ENCODE peak calls at places on chromosomes 13 and 19, in six cellular contexts. A, I, L, S, T and W are unnamed samples.

GRCh38 chr19:5985098-5985783 is 7.3 kb upstream of the RANBP3 start:
- DNase-seq in A (no peak), I (no peak), L (no peak), S (no peak), T (no peak), W (no peak)

GRCh38 chr19:768424-768823 is 17.5 kb downstream of the MISP start:
- DNase-seq in A (no peak), I (peak; percentile 45), L (no peak), S (no peak), T (no peak), W (no peak)

GRCh38 chr13:52001120-52001731 is 10.0 kb downstream of the ATP7B start:
- DNase-seq in A (peak; percentile 75), I (no peak), L (no peak), S (no peak), T (no peak), W (peak; percentile 69)

GRCh38 chr13:38905861-38906260 is 84.8 kb downstream of the STOML3 start:
- DNase-seq in A (no peak), I (no peak), L (no peak), S (no peak), T (no peak), W (no peak)

GRCh38 chr13:33611016-33611805 is 206.7 kb upstream of the RFC3 start:
- DNase-seq in A (no peak), I (no peak), L (no peak), S (no peak), T (peak; percentile 62), W (peak; percentile 23)

GRCh38 chr19:33067121-33067520 is 2.4 kb upstream of the RHPN2 start:
- DNase-seq in A (no peak), I (no peak), L (no peak), S (no peak), T (no peak), W (no peak)

GRCh38 chr19:13712767-13713201 is 51.5 kb upstream of the MRI1 start:
- DNase-seq in A (no peak), I (no peak), L (no peak), S (no peak), T (no peak), W (no peak)

GRCh38 chr19:56690668-56691067 is 19.1 kb upstream of the ZNF835 start:
- DNase-seq in A (no peak), I (no peak), L (no peak), S (no peak), T (no peak), W (no peak)

GRCh38 chr13:75796825-75797224 is 160.7 kb downstream of the LMO7 start:
- DNase-seq in A (no peak), I (no peak), L (no peak), S (no peak), T (no peak), W (no peak)

GRCh38 chr19:1746401-1747284 is 6.7 kb upstream of the ONECUT3 start:
- DNase-seq in A (no peak), I (no peak), L (no peak), S (no peak), T (no peak), W (peak; percentile 79)

GRCh38 chr19:39196860-39197562 is at the start of gene NCCRP1:
- DNase-seq in A (no peak), I (no peak), L (peak; percentile 24), S (peak; percentile 83), T (no peak), W (peak; percentile 90)

GRCh38 chr19:45693168-45693788 is 812 bp downstream of the QPCTL start:
- DNase-seq in A (peak; percentile 81), I (no peak), L (peak; percentile 81), S (peak; percentile 89), T (peak; percentile 82), W (peak; percentile 91)

GRCh38 chr13:95067303-95067702 is 233.9 kb downstream of the ABCC4 start:
- DNase-seq in A (no peak), I (no peak), L (no peak), S (no peak), T (no peak), W (no peak)

GRCh38 chr13:89880201-89880600 is 1467.3 kb upstream of the MIR17HG start:
- DNase-seq in A (no peak), I (no peak), L (no peak), S (peak; percentile 9), T (no peak), W (no peak)

GRCh38 chr19:11505504-11506100 is at the start of gene ZNF653:
- DNase-seq in A (peak; percentile 99), I (no peak), L (peak; percentile 95), S (peak; percentile 98), T (peak; percentile 93), W (peak; percentile 98)

GRCh38 chr19:34824686-34825085 is 51.7 kb upstream of the ZNF599 start:
- DNase-seq in A (no peak), I (no peak), L (no peak), S (no peak), T (no peak), W (no peak)

GRCh38 chr19:36213793-36214387 is 575 bp downstream of the ZNF565 start:
- DNase-seq in A (no peak), I (no peak), L (peak; percentile 16), S (no peak), T (peak; percentile 33), W (no peak)

DNA sequence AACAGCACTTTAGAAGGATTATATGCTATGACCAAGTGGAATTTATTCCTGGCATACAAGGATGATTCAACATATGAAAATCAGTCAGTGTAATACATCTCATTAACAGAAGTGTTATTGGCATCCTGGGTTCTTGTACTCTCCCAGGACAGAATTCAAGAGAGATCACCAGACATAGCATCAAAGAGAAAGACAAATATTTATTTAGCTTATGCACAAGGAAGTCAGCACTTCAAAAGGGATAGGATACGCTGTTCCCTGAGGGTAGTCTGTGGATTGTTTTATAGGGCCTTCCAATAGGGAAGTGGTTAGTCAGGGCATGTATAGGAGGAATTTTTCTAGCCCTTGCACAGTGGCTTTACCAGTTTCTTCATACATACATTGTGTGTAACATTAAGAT is 1238.0 kb downstream of the PCDH17 start:
- DNase-seq in A (no peak), I (no peak), L (no peak), S (no peak), T (no peak), W (no peak)
- H3K4me3 ChIP-seq in A (no peak overlapping the region), I (no peak overlapping the region), L (no peak overlapping the region), S (no peak overlapping the region), T (no peak overlapping the region), W (no peak overlapping the region)

GRCh38 chr19:19538077-19538764 is at the start of gene CILP2:
- DNase-seq in A (peak; percentile 45), I (no peak), L (no peak), S (peak; percentile 93), T (no peak), W (peak; percentile 99)
- H3K4me3 ChIP-seq in A (no peak within 1 kb of the TSS), I (peak within 1 kb of the TSS; percentile 32), L (no peak within 1 kb of the TSS), S (peak within 1 kb of the TSS; percentile 21), T (no peak within 1 kb of the TSS), W (peak within 1 kb of the TSS; percentile 50)

DNA sequence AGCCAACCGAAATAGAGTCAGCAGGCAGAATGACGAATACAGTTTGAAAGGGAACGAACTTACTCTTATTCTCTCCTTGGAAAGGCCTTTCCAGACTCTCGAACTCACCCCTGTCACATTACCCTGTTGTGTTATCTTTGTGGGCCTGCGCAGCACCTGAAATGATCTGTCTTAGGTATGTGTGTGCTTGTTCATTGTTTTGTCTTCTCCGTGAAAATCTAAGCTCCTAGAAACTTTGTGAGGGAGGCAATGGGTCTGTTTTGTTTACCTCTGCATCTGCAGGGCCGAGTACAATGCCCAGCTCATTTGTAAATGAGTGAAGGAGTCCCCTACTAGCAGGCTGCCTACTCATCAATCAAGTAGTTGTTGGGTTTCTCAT is 19.6 kb downstream of the HMGB1 start:
- DNase-seq in A (peak; percentile 54), I (no peak), L (no peak), S (no peak), T (no peak), W (peak; percentile 51)
- H3K4me3 ChIP-seq in A (peak overlapping the region; percentile 87), I (peak overlapping the region; percentile 25), L (no peak overlapping the region), S (peak overlapping the region; percentile 37), T (no peak overlapping the region), W (peak overlapping the region; percentile 42)

DNA sequence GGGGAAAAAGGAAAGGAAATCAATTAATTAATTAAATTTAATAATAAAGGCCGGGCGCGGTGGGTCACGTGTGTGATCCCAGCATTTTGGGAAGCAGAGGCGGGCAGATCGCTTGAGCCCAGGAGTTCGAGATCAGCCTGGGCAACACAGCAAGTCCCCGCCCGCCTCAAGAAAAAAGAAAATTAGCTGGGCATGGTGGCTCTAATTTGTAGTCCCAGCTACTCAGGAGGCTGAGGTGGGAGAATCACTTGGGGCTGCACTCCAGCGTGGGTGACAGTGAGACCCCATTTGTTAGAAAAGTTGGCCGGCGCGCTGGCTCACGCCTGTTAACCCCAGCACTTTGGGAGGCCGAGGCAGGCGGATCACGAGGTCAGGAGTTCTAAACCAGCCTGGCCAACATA is 733 bp upstream of the CD320 start:
- DNase-seq in A (no peak), I (no peak), L (peak; percentile 2), S (no peak), T (peak; percentile 1), W (no peak)
- H3K4me3 ChIP-seq in A (no peak overlapping the region), I (no peak overlapping the region), L (peak overlapping the region; percentile 77), S (peak overlapping the region; percentile 49), T (no peak overlapping the region), W (peak overlapping the region; percentile 81)

DNA sequence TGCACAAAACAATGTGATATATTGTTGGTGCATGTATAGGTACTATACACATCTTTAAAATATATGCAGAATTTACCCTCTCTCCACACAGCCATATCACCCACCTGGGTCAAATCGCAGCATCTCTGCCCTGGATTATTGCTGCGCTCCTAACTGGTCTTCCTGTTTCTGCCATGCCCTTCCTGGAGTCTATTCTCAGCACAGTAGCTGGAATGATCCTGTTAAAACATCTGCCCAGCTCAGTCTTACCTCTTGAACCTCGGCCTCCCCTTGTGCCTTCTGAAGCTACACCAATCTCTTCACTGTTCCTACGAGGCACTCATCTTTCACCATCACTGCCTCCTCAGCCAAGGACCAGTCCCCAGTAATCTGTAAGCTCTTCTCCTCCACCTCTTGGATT is 25.5 kb upstream of the TNFRSF19 start:
- DNase-seq in A (no peak), I (no peak), L (no peak), S (no peak), T (no peak), W (no peak)
- H3K4me3 ChIP-seq in A (no peak overlapping the region), I (no peak overlapping the region), L (no peak overlapping the region), S (no peak overlapping the region), T (no peak overlapping the region), W (no peak overlapping the region)

GRCh38 chr19:4057913-4058695 is 8.6 kb downstream of the ZBTB7A start:
- DNase-seq in A (no peak), I (no peak), L (peak; percentile 78), S (peak; percentile 92), T (peak; percentile 83), W (peak; percentile 83)
- H3K4me3 ChIP-seq in A (no peak overlapping the region), I (peak overlapping the region; percentile 6), L (peak overlapping the region; percentile 40), S (peak overlapping the region; percentile 10), T (no peak overlapping the region), W (no peak overlapping the region)